ENCODE peak calls at places on chromosomes 3 and 15, in seven cellular contexts. Q is A549, M is HepG2, J is HCT116, X is K562, O is GM12878, E is H1. B is an unnamed sample.

GRCh38 chr3:110006913-110007312 is 669.6 kb upstream of the DPPA4 start:
- DNase-seq in Q (no peak), J (no peak), X (no peak), E (no peak), O (no peak), M (no peak), B (no peak)

GRCh38 chr3:8559351-8559750 is 57.7 kb downstream of the LMCD1 start:
- DNase-seq in M (no peak), O (no peak), Q (no peak), X (no peak), E (no peak), J (no peak), B (no peak)

GRCh38 chr3:185744997-185745843 is 79.6 kb downstream of the IGF2BP2 start:
- DNase-seq in M (peak), E (no peak), J (no peak), X (no peak), O (peak), Q (peak), B (peak)

GRCh38 chr15:42694398-42694797 is 42.5 kb downstream of the CDAN1 start:
- DNase-seq in E (no peak), X (no peak), Q (no peak), O (no peak), J (no peak), M (no peak), B (no peak)

GRCh38 chr3:183502782-183503181 is 52.7 kb downstream of the KLHL6 start:
- DNase-seq in X (no peak), O (no peak), J (no peak), M (no peak), Q (peak), E (no peak), B (no peak)

GRCh38 chr3:55899887-55900286 is 412.8 kb upstream of the WNT5A start:
- DNase-seq in O (no peak), X (peak), E (no peak), J (no peak), Q (no peak), M (peak), B (no peak)

GRCh38 chr15:69265347-69265955 is 33.3 kb upstream of the PAQR5 start:
- DNase-seq in O (no peak), E (no peak), X (no peak), M (peak), J (peak), Q (peak), B (peak)

GRCh38 chr3:107458871-107459270 is 63.9 kb upstream of the BBX start:
- DNase-seq in X (no peak), J (no peak), Q (peak), E (no peak), O (no peak), M (no peak), B (no peak)

GRCh38 chr3:129575233-129575986 is 31.1 kb downstream of the PLXND1 start:
- DNase-seq in M (no peak), O (no peak), X (no peak), Q (no peak), J (no peak), E (no peak), B (no peak)

GRCh38 chr3:12559520-12559919 is 2.6 kb downstream of the MKRN2 start:
- DNase-seq in E (no peak), O (no peak), Q (no peak), M (no peak), J (no peak), X (no peak), B (no peak)

GRCh38 chr3:23710555-23710954 is 95.2 kb upstream of the UBE2E1 start:
- DNase-seq in M (no peak), Q (no peak), X (no peak), O (no peak), E (no peak), J (no peak), B (peak)

GRCh38 chr15:32670624-32671022 is 29.1 kb downstream of the SCG5 start:
- DNase-seq in O (no peak), M (no peak), Q (no peak), E (no peak), X (no peak), J (no peak), B (no peak)

GRCh38 chr15:89127054-89127702 is 38.9 kb downstream of the ABHD2 start:
- DNase-seq in M (no peak), O (no peak), J (no peak), X (no peak), E (no peak), Q (peak), B (peak)

GRCh38 chr3:53807117-53807521 is 39.1 kb downstream of the CHDH start:
- DNase-seq in J (no peak), Q (no peak), O (no peak), E (no peak), M (no peak), X (no peak), B (no peak)
- TF ChIP-seq CEBPB in J (no peak), Q (no peak), O (no peak), E (no peak), M (no peak), X (no peak), B (no peak)

DNA sequence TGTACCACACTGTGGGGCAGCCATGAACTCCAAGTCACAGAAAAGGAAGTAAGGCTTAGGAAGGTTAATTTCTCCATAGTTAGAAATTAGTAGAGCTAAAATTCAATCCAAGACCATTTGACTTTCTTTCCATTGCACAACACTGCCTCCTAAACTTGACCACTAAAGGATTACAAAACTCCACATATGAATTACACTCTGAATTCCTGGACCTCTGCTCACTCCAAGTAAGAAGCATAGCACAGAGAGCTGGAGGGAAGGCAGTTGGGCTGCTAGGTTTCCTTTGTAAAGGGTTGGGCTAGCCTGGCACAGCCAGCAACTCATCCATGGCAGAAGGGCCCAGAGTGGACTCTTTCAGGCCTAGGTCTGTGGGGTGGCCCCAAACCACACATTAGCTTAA is 134.4 kb downstream of the MYLK start:
- DNase-seq in J (no peak), O (no peak), X (no peak), E (peak), Q (peak), M (peak), B (peak)
- TF ChIP-seq CEBPB in J (no peak), O (no peak), X (no peak), E (no peak), Q (peak), M (peak), B (peak)

DNA sequence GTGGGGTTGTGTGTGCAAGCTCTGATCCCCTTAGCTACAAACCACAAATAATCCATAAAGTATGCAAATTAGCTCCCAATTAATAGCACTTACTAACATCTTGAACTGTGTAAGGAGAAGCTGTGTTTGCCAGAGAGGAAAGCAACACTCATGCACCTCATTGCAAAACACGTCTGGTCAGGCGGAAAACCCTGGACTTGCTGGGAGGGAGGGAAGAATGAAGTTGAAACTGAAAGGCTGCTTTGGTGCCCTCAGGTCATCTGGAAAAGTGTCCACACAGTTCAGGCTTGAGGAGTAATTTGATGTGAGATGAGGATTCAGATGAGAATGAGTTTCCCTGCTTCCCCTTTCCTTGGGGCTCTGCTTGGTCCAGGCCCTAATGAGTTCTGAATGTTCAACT is 185.5 kb upstream of the ANKRD28 start:
- DNase-seq in E (no peak), X (no peak), O (no peak), Q (no peak), M (no peak), J (no peak), B (peak)
- TF ChIP-seq CEBPB in E (no peak), X (no peak), O (no peak), Q (no peak), M (no peak), J (no peak), B (peak)

DNA sequence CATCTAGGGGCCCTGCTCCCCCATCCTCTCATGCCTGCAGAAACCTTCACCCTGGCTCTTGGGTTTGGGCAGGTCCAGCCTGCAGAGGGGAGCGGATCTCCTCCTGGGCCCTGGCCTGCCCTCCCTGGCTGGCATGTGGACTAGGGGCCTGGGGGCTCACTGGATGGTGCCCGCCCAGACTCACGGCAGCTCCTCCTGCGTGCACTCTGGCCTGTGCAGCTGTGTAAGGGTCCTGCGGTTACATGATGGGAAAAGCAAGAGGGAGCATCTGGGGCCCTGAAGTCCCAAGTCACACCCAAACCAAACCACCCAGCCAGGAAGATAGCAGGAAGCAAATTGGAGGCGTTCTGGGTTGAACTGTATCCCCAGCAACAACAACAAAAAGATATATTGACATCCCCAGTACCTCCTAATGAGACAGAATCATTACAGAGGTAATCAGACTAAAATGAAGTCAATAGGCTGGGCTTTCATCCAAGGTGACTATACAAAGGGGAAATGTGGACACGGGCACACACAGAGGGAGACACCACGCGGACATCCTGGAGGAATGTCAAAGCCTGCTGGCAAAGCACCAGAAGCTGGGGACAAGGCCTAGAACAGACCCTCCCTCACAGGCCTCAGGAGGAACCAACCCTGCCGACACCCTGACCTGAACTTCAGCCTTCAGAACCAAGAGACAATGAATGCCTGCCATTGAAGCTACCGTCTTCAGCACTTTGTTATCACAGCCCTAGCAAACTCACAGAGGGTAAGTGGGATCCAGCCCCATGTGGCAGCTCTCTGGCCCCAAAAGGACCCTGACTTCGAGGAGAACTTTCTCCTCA is 10.4 kb upstream of the CLK3 start:
- DNase-seq in X (no peak), E (no peak), O (no peak), M (peak), Q (no peak), J (no peak), B (no peak)
- TF ChIP-seq CEBPB in X (no peak), E (no peak), O (no peak), M (no peak), Q (no peak), J (no peak), B (no peak)

GRCh38 chr15:67172172-67172571 is 82.3 kb downstream of the AAGAB start:
- DNase-seq in X (no peak), M (no peak), E (no peak), J (no peak), O (no peak), Q (no peak), B (peak)
- TF ChIP-seq CEBPB in X (no peak), M (no peak), E (no peak), J (no peak), O (no peak), Q (no peak), B (no peak)

B was measured in IMR-90.